ENCODE peak calls at places on chromosomes 7 and 10, in ten cellular contexts. One of them, this sample, is unnamed.

GRCh38 chr10:11986593-11987216 is 55.9 kb downstream of the UPF2 start:
- DNase-seq in prostate gland: peak; percentile 76
- DNase-seq in right atrium auricular region: peak; percentile 78
- DNase-seq in cardiac muscle cell: peak; percentile 90
- DNase-seq in lung: peak; percentile 64
- DNase-seq in SK-N-SH: peak; percentile 72
- DNase-seq in IMR-90: peak; percentile 84
- DNase-seq in HL-60: peak; percentile 43
- DNase-seq in ovary: peak; percentile 85
- DNase-seq in gastrocnemius medialis: peak; percentile 41
- DNase-seq in this sample: peak; percentile 75

GRCh38 chr7:26305048-26305868 is 13.6 kb downstream of the SNX10 start:
- DNase-seq in prostate gland: no peak
- DNase-seq in right atrium auricular region: no peak
- DNase-seq in cardiac muscle cell: no peak
- DNase-seq in lung: peak; percentile 61
- DNase-seq in SK-N-SH: no peak
- DNase-seq in IMR-90: no peak
- DNase-seq in HL-60: peak; percentile 94
- DNase-seq in ovary: no peak
- DNase-seq in gastrocnemius medialis: no peak
- DNase-seq in this sample: no peak

GRCh38 chr10:104906112-104906511 is 265.0 kb downstream of the SORCS3 start:
- DNase-seq in prostate gland: no peak
- DNase-seq in right atrium auricular region: no peak
- DNase-seq in cardiac muscle cell: no peak
- DNase-seq in lung: no peak
- DNase-seq in SK-N-SH: no peak
- DNase-seq in IMR-90: no peak
- DNase-seq in HL-60: no peak
- DNase-seq in ovary: no peak
- DNase-seq in gastrocnemius medialis: no peak
- DNase-seq in this sample: no peak

GRCh38 chr10:16847644-16848043 is 30.4 kb upstream of the RSU1 start:
- DNase-seq in prostate gland: no peak
- DNase-seq in right atrium auricular region: no peak
- DNase-seq in cardiac muscle cell: no peak
- DNase-seq in lung: no peak
- DNase-seq in SK-N-SH: no peak
- DNase-seq in IMR-90: peak; percentile 29
- DNase-seq in HL-60: no peak
- DNase-seq in ovary: no peak
- DNase-seq in gastrocnemius medialis: no peak
- DNase-seq in this sample: no peak

GRCh38 chr10:67793313-67793712 is 44.7 kb downstream of the DNAJC12 start:
- DNase-seq in prostate gland: no peak
- DNase-seq in right atrium auricular region: no peak
- DNase-seq in cardiac muscle cell: no peak
- DNase-seq in lung: no peak
- DNase-seq in SK-N-SH: no peak
- DNase-seq in IMR-90: no peak
- DNase-seq in HL-60: no peak
- DNase-seq in ovary: no peak
- DNase-seq in gastrocnemius medialis: no peak
- DNase-seq in this sample: no peak

GRCh38 chr10:122468923-122469781 is 7.8 kb downstream of the HTRA1 start:
- DNase-seq in prostate gland: no peak
- DNase-seq in right atrium auricular region: no peak
- DNase-seq in cardiac muscle cell: peak; percentile 91
- DNase-seq in lung: no peak
- DNase-seq in SK-N-SH: no peak
- DNase-seq in IMR-90: peak; percentile 98
- DNase-seq in HL-60: no peak
- DNase-seq in ovary: peak; percentile 75
- DNase-seq in gastrocnemius medialis: peak; percentile 51
- DNase-seq in this sample: no peak

GRCh38 chr10:112927980-112928379 is 22.1 kb upstream of the TCF7L2 start:
- DNase-seq in prostate gland: no peak
- DNase-seq in right atrium auricular region: no peak
- DNase-seq in cardiac muscle cell: no peak
- DNase-seq in lung: no peak
- DNase-seq in SK-N-SH: no peak
- DNase-seq in IMR-90: no peak
- DNase-seq in HL-60: no peak
- DNase-seq in ovary: no peak
- DNase-seq in gastrocnemius medialis: no peak
- DNase-seq in this sample: no peak

GRCh38 chr7:92767427-92767826 is 68.9 kb downstream of the CDK6 start:
- DNase-seq in prostate gland: no peak
- DNase-seq in right atrium auricular region: no peak
- DNase-seq in cardiac muscle cell: peak; percentile 40
- DNase-seq in lung: no peak
- DNase-seq in SK-N-SH: no peak
- DNase-seq in IMR-90: peak; percentile 53
- DNase-seq in HL-60: no peak
- DNase-seq in ovary: no peak
- DNase-seq in gastrocnemius medialis: no peak
- DNase-seq in this sample: no peak

GRCh38 chr7:30642789-30643188 is 39.5 kb downstream of the CRHR2 start:
- DNase-seq in prostate gland: no peak
- DNase-seq in right atrium auricular region: no peak
- DNase-seq in cardiac muscle cell: no peak
- DNase-seq in lung: no peak
- DNase-seq in SK-N-SH: no peak
- DNase-seq in IMR-90: no peak
- DNase-seq in HL-60: no peak
- DNase-seq in ovary: no peak
- DNase-seq in gastrocnemius medialis: no peak
- DNase-seq in this sample: no peak

GRCh38 chr10:99630991-99631390 is 10.8 kb upstream of the SLC25A28 start:
- DNase-seq in prostate gland: no peak
- DNase-seq in right atrium auricular region: no peak
- DNase-seq in cardiac muscle cell: peak; percentile 58
- DNase-seq in lung: no peak
- DNase-seq in SK-N-SH: no peak
- DNase-seq in IMR-90: peak; percentile 15
- DNase-seq in HL-60: no peak
- DNase-seq in ovary: no peak
- DNase-seq in gastrocnemius medialis: no peak
- DNase-seq in this sample: no peak

GRCh38 chr7:84546403-84546802 is 351.8 kb upstream of the SEMA3A start:
- DNase-seq in prostate gland: no peak
- DNase-seq in right atrium auricular region: no peak
- DNase-seq in cardiac muscle cell: no peak
- DNase-seq in lung: no peak
- DNase-seq in SK-N-SH: no peak
- DNase-seq in IMR-90: no peak
- DNase-seq in HL-60: no peak
- DNase-seq in ovary: no peak
- DNase-seq in gastrocnemius medialis: no peak
- DNase-seq in this sample: no peak

GRCh38 chr7:145105561-145105960 is 269.7 kb upstream of the TPK1 start:
- DNase-seq in prostate gland: no peak
- DNase-seq in right atrium auricular region: no peak
- DNase-seq in cardiac muscle cell: no peak
- DNase-seq in lung: no peak
- DNase-seq in SK-N-SH: no peak
- DNase-seq in IMR-90: no peak
- DNase-seq in HL-60: no peak
- DNase-seq in ovary: no peak
- DNase-seq in gastrocnemius medialis: no peak
- DNase-seq in this sample: no peak

GRCh38 chr10:11874568-11875182 is 51.5 kb downstream of the PROSER2 start:
- DNase-seq in prostate gland: peak; percentile 86
- DNase-seq in right atrium auricular region: peak; percentile 69
- DNase-seq in cardiac muscle cell: peak; percentile 96
- DNase-seq in lung: peak; percentile 78
- DNase-seq in SK-N-SH: peak; percentile 77
- DNase-seq in IMR-90: peak; percentile 12
- DNase-seq in HL-60: no peak
- DNase-seq in ovary: peak; percentile 71
- DNase-seq in gastrocnemius medialis: no peak
- DNase-seq in this sample: peak; percentile 63

GRCh38 chr7:36735172-36735571 is 10.9 kb upstream of the AOAH start:
- DNase-seq in prostate gland: no peak
- DNase-seq in right atrium auricular region: no peak
- DNase-seq in cardiac muscle cell: peak; percentile 8
- DNase-seq in lung: no peak
- DNase-seq in SK-N-SH: no peak
- DNase-seq in IMR-90: no peak
- DNase-seq in HL-60: no peak
- DNase-seq in ovary: no peak
- DNase-seq in gastrocnemius medialis: no peak
- DNase-seq in this sample: no peak

GRCh38 chr7:2478800-2479199 is 2.6 kb upstream of the GRIFIN start:
- DNase-seq in prostate gland: peak; percentile 23
- DNase-seq in right atrium auricular region: no peak
- DNase-seq in cardiac muscle cell: no peak
- DNase-seq in lung: no peak
- DNase-seq in SK-N-SH: no peak
- DNase-seq in IMR-90: no peak
- DNase-seq in HL-60: no peak
- DNase-seq in ovary: no peak
- DNase-seq in gastrocnemius medialis: no peak
- DNase-seq in this sample: no peak

GRCh38 chr7:34991938-34992840 is 45.1 kb downstream of the DPY19L1 start:
- DNase-seq in prostate gland: no peak
- DNase-seq in right atrium auricular region: no peak
- DNase-seq in cardiac muscle cell: peak; percentile 79
- DNase-seq in lung: no peak
- DNase-seq in SK-N-SH: no peak
- DNase-seq in IMR-90: peak; percentile 70
- DNase-seq in HL-60: no peak
- DNase-seq in ovary: no peak
- DNase-seq in gastrocnemius medialis: no peak
- DNase-seq in this sample: no peak

GRCh38 chr10:7218974-7219373 is 191.9 kb downstream of the SFMBT2 start:
- DNase-seq in prostate gland: no peak
- DNase-seq in right atrium auricular region: no peak
- DNase-seq in cardiac muscle cell: peak; percentile 6
- DNase-seq in lung: no peak
- DNase-seq in SK-N-SH: no peak
- DNase-seq in IMR-90: peak; percentile 17
- DNase-seq in HL-60: no peak
- DNase-seq in ovary: no peak
- DNase-seq in gastrocnemius medialis: no peak
- DNase-seq in this sample: no peak
- TF ChIP-seq CTCF in prostate gland: no peak
- TF ChIP-seq CTCF in right atrium auricular region: no peak
- TF ChIP-seq CTCF in cardiac muscle cell: no peak
- TF ChIP-seq CTCF in lung: no peak
- TF ChIP-seq CTCF in SK-N-SH: no peak
- TF ChIP-seq CTCF in IMR-90: no peak
- TF ChIP-seq CTCF in HL-60: no peak
- TF ChIP-seq CTCF in ovary: no peak
- TF ChIP-seq CTCF in gastrocnemius medialis: no peak
- TF ChIP-seq CTCF in this sample: peak; percentile 23

GRCh38 chr10:132304756-132305509 is 2.8 kb downstream of the STK32C start:
- DNase-seq in prostate gland: no peak
- DNase-seq in right atrium auricular region: no peak
- DNase-seq in cardiac muscle cell: no peak
- DNase-seq in lung: no peak
- DNase-seq in SK-N-SH: no peak
- DNase-seq in IMR-90: no peak
- DNase-seq in HL-60: no peak
- DNase-seq in ovary: peak; percentile 30
- DNase-seq in gastrocnemius medialis: no peak
- DNase-seq in this sample: no peak
- H3K27me3 ChIP-seq in prostate gland: no peaks in the 10 kb centered on the region
- H3K27me3 ChIP-seq in right atrium auricular region: no peaks in the 10 kb centered on the region
- H3K27me3 ChIP-seq in cardiac muscle cell: peaks cover 57% of the 10 kb centered on the region
- H3K27me3 ChIP-seq in lung: no peaks in the 10 kb centered on the region
- H3K27me3 ChIP-seq in SK-N-SH: no peaks in the 10 kb centered on the region
- H3K27me3 ChIP-seq in IMR-90: peaks cover 28% of the 10 kb centered on the region
- H3K27me3 ChIP-seq in HL-60: peaks cover 27% of the 10 kb centered on the region
- H3K27me3 ChIP-seq in ovary: no peaks in the 10 kb centered on the region
- H3K27me3 ChIP-seq in gastrocnemius medialis: peaks cover 14% of the 10 kb centered on the region
- H3K27me3 ChIP-seq in this sample: peaks cover 5% of the 10 kb centered on the region

GRCh38 chr10:72702868-72703581 is 11.1 kb downstream of the MCU start:
- DNase-seq in prostate gland: no peak
- DNase-seq in right atrium auricular region: no peak
- DNase-seq in cardiac muscle cell: peak; percentile 87
- DNase-seq in lung: no peak
- DNase-seq in SK-N-SH: no peak
- DNase-seq in IMR-90: peak; percentile 67
- DNase-seq in HL-60: no peak
- DNase-seq in ovary: no peak
- DNase-seq in gastrocnemius medialis: no peak
- DNase-seq in this sample: no peak
- TF ChIP-seq CTCF in prostate gland: no peak
- TF ChIP-seq CTCF in right atrium auricular region: no peak
- TF ChIP-seq CTCF in cardiac muscle cell: no peak
- TF ChIP-seq CTCF in lung: no peak
- TF ChIP-seq CTCF in SK-N-SH: no peak
- TF ChIP-seq CTCF in IMR-90: peak; percentile 29
- TF ChIP-seq CTCF in HL-60: no peak
- TF ChIP-seq CTCF in ovary: no peak
- TF ChIP-seq CTCF in gastrocnemius medialis: no peak
- TF ChIP-seq CTCF in this sample: no peak

GRCh38 chr7:97020601-97021442 is 3.8 kb downstream of the DLX5 start:
- DNase-seq in prostate gland: no peak
- DNase-seq in right atrium auricular region: no peak
- DNase-seq in cardiac muscle cell: no peak
- DNase-seq in lung: no peak
- DNase-seq in SK-N-SH: no peak
- DNase-seq in IMR-90: no peak
- DNase-seq in HL-60: no peak
- DNase-seq in ovary: no peak
- DNase-seq in gastrocnemius medialis: no peak
- DNase-seq in this sample: no peak

GRCh38 chr7:97018775-97019535 is 5.7 kb downstream of the DLX5 start:
- DNase-seq in prostate gland: no peak
- DNase-seq in right atrium auricular region: no peak
- DNase-seq in cardiac muscle cell: no peak
- DNase-seq in lung: no peak
- DNase-seq in SK-N-SH: no peak
- DNase-seq in IMR-90: no peak
- DNase-seq in HL-60: no peak
- DNase-seq in ovary: no peak
- DNase-seq in gastrocnemius medialis: no peak
- DNase-seq in this sample: no peak

GRCh38 chr7:97019710-97020109 is 4.9 kb downstream of the DLX5 start:
- DNase-seq in prostate gland: no peak
- DNase-seq in right atrium auricular region: no peak
- DNase-seq in cardiac muscle cell: no peak
- DNase-seq in lung: no peak
- DNase-seq in SK-N-SH: no peak
- DNase-seq in IMR-90: no peak
- DNase-seq in HL-60: no peak
- DNase-seq in ovary: no peak
- DNase-seq in gastrocnemius medialis: no peak
- DNase-seq in this sample: no peak

GRCh38 chr7:97022451-97023306 is 2.0 kb downstream of the DLX5 start:
- DNase-seq in prostate gland: no peak
- DNase-seq in right atrium auricular region: no peak
- DNase-seq in cardiac muscle cell: no peak
- DNase-seq in lung: no peak
- DNase-seq in SK-N-SH: peak; percentile 52
- DNase-seq in IMR-90: no peak
- DNase-seq in HL-60: no peak
- DNase-seq in ovary: no peak
- DNase-seq in gastrocnemius medialis: no peak
- DNase-seq in this sample: no peak

GRCh38 chr7:97021443-97022261 is 3.0 kb downstream of the DLX5 start:
- DNase-seq in prostate gland: no peak
- DNase-seq in right atrium auricular region: no peak
- DNase-seq in cardiac muscle cell: peak; percentile 8
- DNase-seq in lung: no peak
- DNase-seq in SK-N-SH: no peak
- DNase-seq in IMR-90: no peak
- DNase-seq in HL-60: no peak
- DNase-seq in ovary: no peak
- DNase-seq in gastrocnemius medialis: no peak
- DNase-seq in this sample: no peak
- H3K27me3 ChIP-seq in prostate gland: peaks cover 22% of the 10 kb centered on the region
- H3K27me3 ChIP-seq in right atrium auricular region: peaks cover 88% of the 10 kb centered on the region
- H3K27me3 ChIP-seq in cardiac muscle cell: peaks cover 100% of the 10 kb centered on the region
- H3K27me3 ChIP-seq in lung: peaks cover 13% of the 10 kb centered on the region
- H3K27me3 ChIP-seq in SK-N-SH: peaks cover 23% of the 10 kb centered on the region
- H3K27me3 ChIP-seq in IMR-90: peaks cover 85% of the 10 kb centered on the region
- H3K27me3 ChIP-seq in HL-60: peaks cover 82% of the 10 kb centered on the region
- H3K27me3 ChIP-seq in ovary: no peaks in the 10 kb centered on the region
- H3K27me3 ChIP-seq in gastrocnemius medialis: peaks cover 97% of the 10 kb centered on the region
- H3K27me3 ChIP-seq in this sample: peaks cover 22% of the 10 kb centered on the region

This sample was measured in BE2C.